ENCODE peak calls at places on chromosomes 11 and 22, in five cellular contexts. I is GM12878, M is H1, P is HepG2, Q is HCT116. K is an unnamed sample.

GRCh38 chr11:133927690-133928627 is 28.8 kb downstream of the IGSF9B start:
- DNase-seq in I (no peak), M (no peak), P (peak; percentile 36), Q (no peak), K (peak; percentile 75)

GRCh38 chr22:40421941-40422340 is 51.5 kb downstream of the SGSM3 start:
- DNase-seq in I (no peak), M (no peak), P (no peak), Q (no peak), K (no peak)

GRCh38 chr11:94519478-94520084 is 7.3 kb downstream of the C11orf97 start:
- DNase-seq in I (no peak), M (no peak), P (no peak), Q (peak; percentile 19), K (peak; percentile 40)

GRCh38 chr11:10301656-10302293 is 3.1 kb upstream of the ADM start:
- DNase-seq in I (no peak), M (no peak), P (no peak), Q (no peak), K (no peak)

GRCh38 chr22:38618258-38618657 is 37.9 kb downstream of the FAM227A start:
- DNase-seq in I (no peak), M (no peak), P (no peak), Q (no peak), K (no peak)

GRCh38 chr11:102254047-102254446 is 63.2 kb upstream of the BIRC3 start:
- DNase-seq in I (no peak), M (no peak), P (no peak), Q (peak; percentile 46), K (peak; percentile 55)

GRCh38 chr22:20979243-20979809 is 2.8 kb upstream of the LZTR1 start:
- DNase-seq in I (no peak), M (peak; percentile 92), P (no peak), Q (no peak), K (peak; percentile 94)

GRCh38 chr11:62777389-62777788 is 6.2 kb downstream of the TAF6L start:
- DNase-seq in I (no peak), M (no peak), P (no peak), Q (no peak), K (no peak)

GRCh38 chr11:11444027-11444799 is 91.2 kb upstream of the CSNK2A3 start:
- DNase-seq in I (no peak), M (no peak), P (no peak), Q (no peak), K (no peak)

GRCh38 chr11:60867871-60868681 is 734 bp downstream of the ZP1 start:
- DNase-seq in I (no peak), M (no peak), P (no peak), Q (no peak), K (no peak)

GRCh38 chr11:14312736-14313438 is 46.1 kb downstream of the RRAS2 start:
- DNase-seq in I (no peak), M (no peak), P (no peak), Q (no peak), K (no peak)

GRCh38 chr11:57751676-57752253 is at the start of gene BTBD18:
- DNase-seq in I (no peak), M (no peak), P (peak; percentile 83), Q (no peak), K (peak; percentile 38)

GRCh38 chr11:47566166-47566546 is 757 bp downstream of the PTPMT1 start:
- DNase-seq in I (no peak), M (no peak), P (no peak), Q (no peak), K (peak; percentile 39)

GRCh38 chr22:22025320-22026156 is 43.0 kb upstream of the TOP3B start:
- DNase-seq in I (no peak), M (no peak), P (no peak), Q (no peak), K (no peak)

GRCh38 chr11:69376155-69377028 is 82.4 kb downstream of the MYEOV start:
- DNase-seq in I (no peak), M (no peak), P (no peak), Q (no peak), K (no peak)

GRCh38 chr22:37169412-37169811 is 18.6 kb downstream of the C1QTNF6 start:
- DNase-seq in I (no peak), M (no peak), P (no peak), Q (no peak), K (no peak)

GRCh38 chr22:33210129-33210784 is 152.1 kb upstream of the SYN3 start:
- DNase-seq in I (no peak), M (no peak), P (peak; percentile 47), Q (no peak), K (peak; percentile 44)

GRCh38 chr22:38501797-38502672 is 4.1 kb downstream of the DDX17 start:
- DNase-seq in I (no peak), M (no peak), P (no peak), Q (no peak), K (peak; percentile 30)

GRCh38 chr22:31846161-31847115 is 92.6 kb downstream of the DEPDC5 start:
- DNase-seq in I (no peak), M (no peak), P (no peak), Q (no peak), K (peak; percentile 28)

GRCh38 chr11:29184939-29185890 is 831.6 kb downstream of the KCNA4 start:
- DNase-seq in I (no peak), M (no peak), P (no peak), Q (no peak), K (no peak)

GRCh38 chr11:102120006-102120405 is 9.8 kb downstream of the YAP1 start:
- DNase-seq in I (no peak), M (no peak), P (peak; percentile 86), Q (no peak), K (no peak)

GRCh38 chr11:116144387-116144958 is 628.3 kb downstream of the BUD13 start:
- DNase-seq in I (no peak), M (no peak), P (no peak), Q (no peak), K (no peak)

GRCh38 chr11:129373489-129373953 is 2.1 kb upstream of the BARX2 start:
- DNase-seq in I (no peak), M (no peak), P (no peak), Q (no peak), K (no peak)

GRCh38 chr22:26385164-26385563 is 43.9 kb upstream of the ASPHD2 start:
- DNase-seq in I (no peak), M (no peak), P (no peak), Q (no peak), K (no peak)

GRCh38 chr11:83147895-83148294 is 9.0 kb upstream of the PCF11 start:
- DNase-seq in I (no peak), M (no peak), P (no peak), Q (no peak), K (no peak)

GRCh38 chr11:95059031-95059430 is 7.7 kb upstream of the SRSF8 start:
- DNase-seq in I (no peak), M (no peak), P (no peak), Q (no peak), K (no peak)

GRCh38 chr11:14905104-14906033 is 13.3 kb upstream of the CYP2R1 start:
- DNase-seq in I (no peak), M (peak; percentile 74), P (no peak), Q (no peak), K (no peak)

GRCh38 chr11:111513240-111513605 is 1.0 kb upstream of the BTG4 start:
- DNase-seq in I (no peak), M (no peak), P (no peak), Q (no peak), K (no peak)

GRCh38 chr11:102617491-102618026 is 7.6 kb downstream of the MMP20 start:
- DNase-seq in I (no peak), M (no peak), P (no peak), Q (no peak), K (no peak)

GRCh38 chr11:17403977-17404759 is 15.7 kb upstream of the KCNJ11 start:
- DNase-seq in I (no peak), M (no peak), P (no peak), Q (no peak), K (no peak)

GRCh38 chr22:28882545-28882877 is 861 bp upstream of the ZNRF3 start:
- DNase-seq in I (no peak), M (no peak), P (no peak), Q (peak; percentile 8), K (peak; percentile 66)

GRCh38 chr11:92920295-92920694 is 49.2 kb upstream of the MTNR1B start:
- DNase-seq in I (no peak), M (no peak), P (no peak), Q (no peak), K (no peak)

GRCh38 chr11:26227883-26228502 is 103.9 kb upstream of the ANO3 start:
- DNase-seq in I (no peak), M (no peak), P (no peak), Q (no peak), K (no peak)

GRCh38 chr11:36069576-36070214 is 125.8 kb downstream of the LDLRAD3 start:
- DNase-seq in I (peak; percentile 15), M (peak; percentile 29), P (no peak), Q (no peak), K (no peak)

GRCh38 chr11:18633256-18634139 is 644 bp downstream of the SPTY2D1 start:
- DNase-seq in I (peak; percentile 75), M (no peak), P (no peak), Q (no peak), K (no peak)

GRCh38 chr22:48098936-48099245 is 1336.4 kb downstream of the TBC1D22A start:
- DNase-seq in I (no peak), M (no peak), P (no peak), Q (no peak), K (no peak)

GRCh38 chr22:48096846-48097665 is 1334.6 kb downstream of the TBC1D22A start:
- DNase-seq in I (no peak), M (no peak), P (no peak), Q (no peak), K (no peak)

GRCh38 chr22:48096411-48096810 is 1334.0 kb downstream of the TBC1D22A start:
- DNase-seq in I (no peak), M (no peak), P (no peak), Q (no peak), K (no peak)

GRCh38 chr22:48098243-48098935 is 1335.9 kb downstream of the TBC1D22A start:
- DNase-seq in I (peak; percentile 93), M (no peak), P (no peak), Q (no peak), K (no peak)

GRCh38 chr22:48097723-48098122 is 1335.3 kb downstream of the TBC1D22A start:
- DNase-seq in I (no peak), M (no peak), P (no peak), Q (no peak), K (no peak)
- TF ChIP-seq SP1 in I (no peak), M (no peak), P (no peak), Q (no peak), K (no peak)

GRCh38 chr22:19232620-19233019 is 54.1 kb upstream of the SLC25A1 start:
- DNase-seq in I (no peak), M (no peak), P (no peak), Q (no peak), K (no peak)
- TF ChIP-seq CEBPB in I (no peak), M (no peak), P (no peak), Q (no peak), K (no peak)

GRCh38 chr11:20876738-20877137 is 207.4 kb downstream of the NELL1 start:
- DNase-seq in I (no peak), M (no peak), P (no peak), Q (no peak), K (no peak)

GRCh38 chr11:20880094-20880493 is 210.7 kb downstream of the NELL1 start:
- DNase-seq in I (no peak), M (no peak), P (no peak), Q (no peak), K (no peak)

GRCh38 chr11:20887137-20887536 is 217.8 kb downstream of the NELL1 start:
- DNase-seq in I (no peak), M (no peak), P (no peak), Q (no peak), K (no peak)

GRCh38 chr11:20881328-20882079 is 212.1 kb downstream of the NELL1 start:
- DNase-seq in I (no peak), M (no peak), P (no peak), Q (no peak), K (no peak)
- TF ChIP-seq SP1 in I (no peak), M (no peak), P (no peak), Q (no peak), K (no peak)

GRCh38 chr11:75028321-75029097 is 39.8 kb downstream of the NEU3 start:
- DNase-seq in I (no peak), M (no peak), P (no peak), Q (no peak), K (no peak)
- TF ChIP-seq CEBPB in I (no peak), M (no peak), P (no peak), Q (no peak), K (no peak)

K was measured in K562.